ENCODE peak calls at places on chromosomes 6 and 20, in ten cellular contexts. One of them, this sample, is unnamed.

GRCh38 chr6:13243033-13243432 is 85.3 kb downstream of the TBC1D7 start:
- DNase-seq in astrocyte of the cerebellum: no peak
- DNase-seq in right cardiac atrium: no peak
- DNase-seq in HepG2: no peak
- DNase-seq in mucosa of descending colon: no peak
- DNase-seq in left ventricle myocardium inferior: no peak
- DNase-seq in cardiac fibroblast: no peak
- DNase-seq in psoas muscle: no peak
- DNase-seq in coronary artery: no peak
- DNase-seq in adipocyte: no peak
- DNase-seq in this sample: no peak

GRCh38 chr20:58416057-58416456 is 27.0 kb downstream of the VAPB start:
- DNase-seq in right cardiac atrium: no peak
- DNase-seq in astrocyte of the cerebellum: no peak
- DNase-seq in mucosa of descending colon: no peak
- DNase-seq in cardiac fibroblast: no peak
- DNase-seq in coronary artery: no peak
- DNase-seq in adipocyte: no peak
- DNase-seq in psoas muscle: no peak
- DNase-seq in left ventricle myocardium inferior: no peak
- DNase-seq in HepG2: no peak
- DNase-seq in this sample: no peak

GRCh38 chr6:56808871-56809359 is 146.0 kb upstream of the BEND6 start:
- DNase-seq in left ventricle myocardium inferior: no peak
- DNase-seq in mucosa of descending colon: no peak
- DNase-seq in HepG2: no peak
- DNase-seq in astrocyte of the cerebellum: no peak
- DNase-seq in right cardiac atrium: no peak
- DNase-seq in adipocyte: peak
- DNase-seq in cardiac fibroblast: no peak
- DNase-seq in coronary artery: no peak
- DNase-seq in psoas muscle: no peak
- DNase-seq in this sample: no peak

GRCh38 chr6:136922680-136922996 is 537 bp downstream of the SLC35D3 start:
- DNase-seq in mucosa of descending colon: peak
- DNase-seq in adipocyte: no peak
- DNase-seq in left ventricle myocardium inferior: no peak
- DNase-seq in HepG2: no peak
- DNase-seq in psoas muscle: no peak
- DNase-seq in cardiac fibroblast: no peak
- DNase-seq in right cardiac atrium: no peak
- DNase-seq in astrocyte of the cerebellum: no peak
- DNase-seq in coronary artery: no peak
- DNase-seq in this sample: no peak

GRCh38 chr6:148593130-148593812 is 153.6 kb upstream of the UST start:
- DNase-seq in astrocyte of the cerebellum: no peak
- DNase-seq in HepG2: no peak
- DNase-seq in right cardiac atrium: no peak
- DNase-seq in left ventricle myocardium inferior: no peak
- DNase-seq in cardiac fibroblast: peak
- DNase-seq in coronary artery: no peak
- DNase-seq in adipocyte: peak
- DNase-seq in psoas muscle: no peak
- DNase-seq in mucosa of descending colon: no peak
- DNase-seq in this sample: no peak

GRCh38 chr20:47150403-47151152 is 205.9 kb downstream of the ZMYND8 start:
- DNase-seq in HepG2: peak
- DNase-seq in mucosa of descending colon: peak
- DNase-seq in psoas muscle: peak
- DNase-seq in cardiac fibroblast: peak
- DNase-seq in right cardiac atrium: peak
- DNase-seq in adipocyte: peak
- DNase-seq in left ventricle myocardium inferior: peak
- DNase-seq in coronary artery: no peak
- DNase-seq in astrocyte of the cerebellum: no peak
- DNase-seq in this sample: no peak

GRCh38 chr20:768426-768978 is at the start of gene SLC52A3:
- DNase-seq in coronary artery: no peak
- DNase-seq in right cardiac atrium: peak
- DNase-seq in adipocyte: no peak
- DNase-seq in left ventricle myocardium inferior: peak
- DNase-seq in cardiac fibroblast: no peak
- DNase-seq in astrocyte of the cerebellum: no peak
- DNase-seq in psoas muscle: no peak
- DNase-seq in mucosa of descending colon: peak
- DNase-seq in HepG2: peak
- DNase-seq in this sample: no peak

GRCh38 chr6:1527098-1527497 is 82.6 kb upstream of the FOXC1 start:
- DNase-seq in right cardiac atrium: peak
- DNase-seq in mucosa of descending colon: peak
- DNase-seq in left ventricle myocardium inferior: peak
- DNase-seq in HepG2: no peak
- DNase-seq in coronary artery: no peak
- DNase-seq in psoas muscle: no peak
- DNase-seq in astrocyte of the cerebellum: peak
- DNase-seq in cardiac fibroblast: peak
- DNase-seq in adipocyte: peak
- DNase-seq in this sample: no peak

GRCh38 chr6:51057296-51057695 is 238.6 kb downstream of the TFAP2B start:
- DNase-seq in astrocyte of the cerebellum: no peak
- DNase-seq in psoas muscle: no peak
- DNase-seq in mucosa of descending colon: no peak
- DNase-seq in cardiac fibroblast: no peak
- DNase-seq in left ventricle myocardium inferior: no peak
- DNase-seq in HepG2: no peak
- DNase-seq in right cardiac atrium: no peak
- DNase-seq in adipocyte: no peak
- DNase-seq in coronary artery: no peak
- DNase-seq in this sample: no peak

GRCh38 chr6:45483021-45483420 is 105.3 kb upstream of the SUPT3H start:
- DNase-seq in psoas muscle: no peak
- DNase-seq in coronary artery: no peak
- DNase-seq in adipocyte: peak
- DNase-seq in astrocyte of the cerebellum: peak
- DNase-seq in cardiac fibroblast: peak
- DNase-seq in left ventricle myocardium inferior: no peak
- DNase-seq in HepG2: no peak
- DNase-seq in right cardiac atrium: no peak
- DNase-seq in mucosa of descending colon: no peak
- DNase-seq in this sample: no peak

GRCh38 chr6:98014791-98015201 is 731.8 kb upstream of the MMS22L start:
- DNase-seq in adipocyte: no peak
- DNase-seq in right cardiac atrium: no peak
- DNase-seq in mucosa of descending colon: no peak
- DNase-seq in HepG2: no peak
- DNase-seq in coronary artery: no peak
- DNase-seq in psoas muscle: no peak
- DNase-seq in astrocyte of the cerebellum: no peak
- DNase-seq in cardiac fibroblast: no peak
- DNase-seq in left ventricle myocardium inferior: no peak
- DNase-seq in this sample: no peak

GRCh38 chr20:23399568-23400241 is 21.6 kb downstream of the NAPB start:
- DNase-seq in mucosa of descending colon: no peak
- DNase-seq in adipocyte: peak
- DNase-seq in psoas muscle: no peak
- DNase-seq in HepG2: no peak
- DNase-seq in astrocyte of the cerebellum: peak
- DNase-seq in cardiac fibroblast: peak
- DNase-seq in right cardiac atrium: no peak
- DNase-seq in coronary artery: no peak
- DNase-seq in left ventricle myocardium inferior: no peak
- DNase-seq in this sample: no peak

GRCh38 chr20:20010639-20011500 is 6.3 kb upstream of the NAA20 start:
- DNase-seq in adipocyte: peak
- DNase-seq in HepG2: peak
- DNase-seq in psoas muscle: no peak
- DNase-seq in mucosa of descending colon: no peak
- DNase-seq in right cardiac atrium: no peak
- DNase-seq in left ventricle myocardium inferior: no peak
- DNase-seq in astrocyte of the cerebellum: peak
- DNase-seq in cardiac fibroblast: peak
- DNase-seq in coronary artery: no peak
- DNase-seq in this sample: no peak

DNA sequence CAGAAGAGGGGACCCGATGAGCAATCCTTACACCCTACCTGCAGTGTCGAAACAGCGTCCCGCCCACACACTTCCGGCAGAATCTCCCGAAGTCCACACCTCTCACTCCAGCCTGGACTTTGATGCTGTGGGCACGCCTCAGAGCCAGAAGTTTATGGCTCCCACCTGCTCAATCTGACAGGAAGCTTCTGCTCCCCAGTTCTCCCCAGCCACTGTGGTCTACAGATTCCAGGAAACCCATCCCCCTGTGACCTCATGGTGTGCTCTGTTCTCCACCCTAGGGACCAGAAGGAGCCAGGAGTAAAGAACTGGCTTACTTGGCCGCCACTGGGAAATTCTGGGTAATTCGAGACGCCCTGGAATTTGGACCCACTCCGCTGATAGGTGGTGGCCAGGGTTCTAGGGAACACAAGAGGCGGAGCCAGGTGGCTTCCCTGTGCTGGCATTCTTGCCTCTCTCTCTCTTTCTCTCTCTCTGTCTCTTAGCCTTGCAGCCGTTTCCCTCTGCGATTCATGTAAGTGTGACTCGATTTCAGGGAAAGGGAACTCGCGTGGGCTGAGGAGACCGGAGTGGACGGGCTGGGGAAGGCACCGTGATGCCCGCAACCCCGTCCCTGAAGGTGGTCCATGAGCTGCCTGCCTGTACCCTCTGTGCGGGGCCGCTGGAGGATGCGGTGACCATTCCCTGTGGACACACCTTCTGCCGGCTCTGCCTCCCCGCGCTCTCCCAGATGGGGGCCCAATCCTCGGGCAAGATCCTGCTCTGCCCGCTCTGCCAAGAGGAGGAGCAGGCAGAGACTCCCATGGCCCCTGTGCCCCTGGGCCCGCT is at the start of gene TRIM15:
- DNase-seq in astrocyte of the cerebellum: no peak
- DNase-seq in left ventricle myocardium inferior: no peak
- DNase-seq in right cardiac atrium: no peak
- DNase-seq in coronary artery: no peak
- DNase-seq in psoas muscle: no peak
- DNase-seq in adipocyte: no peak
- DNase-seq in HepG2: peak
- DNase-seq in cardiac fibroblast: no peak
- DNase-seq in mucosa of descending colon: peak
- DNase-seq in this sample: no peak
- H3K4me3 ChIP-seq in astrocyte of the cerebellum: no peak
- H3K4me3 ChIP-seq in left ventricle myocardium inferior: no peak
- H3K4me3 ChIP-seq in right cardiac atrium: no peak
- H3K4me3 ChIP-seq in coronary artery: no peak
- H3K4me3 ChIP-seq in psoas muscle: no peak
- H3K4me3 ChIP-seq in adipocyte: no peak
- H3K4me3 ChIP-seq in HepG2: peak
- H3K4me3 ChIP-seq in cardiac fibroblast: no peak
- H3K4me3 ChIP-seq in mucosa of descending colon: peak
- H3K4me3 ChIP-seq in this sample: no peak

GRCh38 chr6:75747371-75747984 is 1.6 kb upstream of the MYO6 start:
- DNase-seq in HepG2: no peak
- DNase-seq in mucosa of descending colon: peak
- DNase-seq in psoas muscle: no peak
- DNase-seq in coronary artery: no peak
- DNase-seq in right cardiac atrium: no peak
- DNase-seq in cardiac fibroblast: no peak
- DNase-seq in left ventricle myocardium inferior: no peak
- DNase-seq in astrocyte of the cerebellum: no peak
- DNase-seq in adipocyte: no peak
- DNase-seq in this sample: no peak
- H3K4me3 ChIP-seq in HepG2: no peak
- H3K4me3 ChIP-seq in mucosa of descending colon: no peak
- H3K4me3 ChIP-seq in psoas muscle: no peak
- H3K4me3 ChIP-seq in coronary artery: no peak
- H3K4me3 ChIP-seq in right cardiac atrium: no peak
- H3K4me3 ChIP-seq in cardiac fibroblast: no peak
- H3K4me3 ChIP-seq in left ventricle myocardium inferior: no peak
- H3K4me3 ChIP-seq in astrocyte of the cerebellum: no peak
- H3K4me3 ChIP-seq in adipocyte: no peak
- H3K4me3 ChIP-seq in this sample: no peak

DNA sequence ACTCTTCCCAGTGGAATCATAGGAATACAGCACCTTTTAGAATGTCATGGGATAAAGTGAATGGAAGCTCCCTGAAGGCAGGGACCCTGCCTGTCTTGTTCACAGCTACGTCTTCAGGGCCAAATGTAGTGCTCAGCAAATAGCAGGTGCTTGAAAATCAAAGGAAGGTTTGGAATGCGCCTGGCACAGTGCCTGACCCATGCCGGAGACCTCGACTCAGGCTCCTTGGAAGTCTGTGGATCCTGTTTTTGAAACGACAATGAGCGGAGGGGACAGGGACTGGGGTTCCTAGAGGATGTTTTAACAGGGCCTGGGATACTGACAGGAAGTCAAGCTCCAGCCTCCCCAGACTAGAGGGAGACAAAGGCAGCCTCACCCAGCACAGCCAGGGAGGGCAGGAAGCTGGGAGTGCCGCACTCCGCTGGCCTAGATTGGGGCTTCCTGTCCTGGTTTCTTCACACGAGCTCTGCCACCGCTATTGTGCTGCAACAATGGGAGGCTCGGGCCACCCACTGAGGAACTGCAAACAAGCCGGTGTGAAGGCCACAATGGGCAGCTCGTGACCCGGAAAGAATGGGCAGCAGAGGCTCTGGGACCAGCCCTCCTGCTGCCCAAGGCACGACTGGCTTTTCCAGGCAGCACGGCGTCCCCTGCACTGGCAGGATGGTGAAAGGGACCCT is 76.7 kb downstream of the PREX1 start:
- DNase-seq in adipocyte: no peak
- DNase-seq in coronary artery: no peak
- DNase-seq in HepG2: no peak
- DNase-seq in mucosa of descending colon: peak
- DNase-seq in left ventricle myocardium inferior: peak
- DNase-seq in psoas muscle: peak
- DNase-seq in cardiac fibroblast: peak
- DNase-seq in right cardiac atrium: peak
- DNase-seq in astrocyte of the cerebellum: no peak
- DNase-seq in this sample: no peak
- H3K4me3 ChIP-seq in adipocyte: no peak
- H3K4me3 ChIP-seq in coronary artery: no peak
- H3K4me3 ChIP-seq in HepG2: no peak
- H3K4me3 ChIP-seq in mucosa of descending colon: no peak
- H3K4me3 ChIP-seq in left ventricle myocardium inferior: no peak
- H3K4me3 ChIP-seq in psoas muscle: no peak
- H3K4me3 ChIP-seq in cardiac fibroblast: no peak
- H3K4me3 ChIP-seq in right cardiac atrium: no peak
- H3K4me3 ChIP-seq in astrocyte of the cerebellum: no peak
- H3K4me3 ChIP-seq in this sample: no peak

GRCh38 chr20:62482970-62483369 is 7.2 kb upstream of the GATA5 start:
- DNase-seq in HepG2: no peak
- DNase-seq in psoas muscle: no peak
- DNase-seq in coronary artery: no peak
- DNase-seq in astrocyte of the cerebellum: no peak
- DNase-seq in right cardiac atrium: no peak
- DNase-seq in left ventricle myocardium inferior: no peak
- DNase-seq in cardiac fibroblast: no peak
- DNase-seq in adipocyte: no peak
- DNase-seq in mucosa of descending colon: no peak
- DNase-seq in this sample: no peak
- H3K4me3 ChIP-seq in HepG2: no peak
- H3K4me3 ChIP-seq in psoas muscle: no peak
- H3K4me3 ChIP-seq in coronary artery: no peak
- H3K4me3 ChIP-seq in astrocyte of the cerebellum: no peak
- H3K4me3 ChIP-seq in right cardiac atrium: no peak
- H3K4me3 ChIP-seq in left ventricle myocardium inferior: no peak
- H3K4me3 ChIP-seq in cardiac fibroblast: no peak
- H3K4me3 ChIP-seq in adipocyte: no peak
- H3K4me3 ChIP-seq in mucosa of descending colon: no peak
- H3K4me3 ChIP-seq in this sample: no peak

This sample was measured in GM06990.